ENCODE peak calls at places on chromosomes 12 and 14, in nine cellular contexts. Z is B cell, R is transverse colon, E is glutamatergic neuron, S is cardiac fibroblast, Y is Calu3, M is colonic mucosa, I is AG10803, B is cardiac muscle cell. C is an unnamed sample.

GRCh38 chr12:92955997-92956663 is 27.0 kb upstream of the EEA1 start:
- DNase-seq in I (peak; percentile 78), R (no peak), S (peak; percentile 89), Z (no peak), M (no peak), B (peak; percentile 88), Y (no peak), E (no peak), C (peak; percentile 40)

GRCh38 chr12:116299064-116299463 is 21.6 kb upstream of the MED13L start:
- DNase-seq in Y (no peak), M (no peak), B (no peak), Z (no peak), I (no peak), S (no peak), R (no peak), E (no peak), C (no peak)

GRCh38 chr14:96231731-96232130 is 24.3 kb upstream of the BDKRB1 start:
- DNase-seq in M (no peak), B (no peak), S (no peak), E (peak; percentile 46), Z (no peak), R (no peak), I (no peak), Y (no peak), C (no peak)

GRCh38 chr12:114306646-114307045 is 99.3 kb downstream of the TBX5 start:
- DNase-seq in S (peak; percentile 22), M (no peak), Z (no peak), E (no peak), R (no peak), Y (no peak), I (peak; percentile 90), B (peak; percentile 38), C (peak; percentile 7)

GRCh38 chr14:96598332-96598928 is 96.2 kb downstream of the PAPOLA start:
- DNase-seq in S (no peak), R (no peak), Y (no peak), I (no peak), E (no peak), Z (no peak), B (no peak), M (no peak), C (no peak)

GRCh38 chr12:11765817-11766794 is 116.6 kb downstream of the ETV6 start:
- DNase-seq in E (no peak), B (peak; percentile 94), R (peak; percentile 56), Y (no peak), I (peak; percentile 89), M (no peak), Z (peak; percentile 63), S (peak; percentile 94), C (no peak)

GRCh38 chr14:95664046-95664445 is 22.2 kb upstream of the TCL1B start:
- DNase-seq in I (no peak), E (no peak), Y (no peak), R (no peak), M (no peak), Z (no peak), S (no peak), B (no peak), C (no peak)

GRCh38 chr12:114335607-114336006 is 70.3 kb downstream of the TBX5 start:
- DNase-seq in B (no peak), I (no peak), M (no peak), Y (no peak), R (no peak), S (no peak), E (no peak), Z (no peak), C (no peak)

GRCh38 chr12:117279606-117280005 is 81.8 kb downstream of the NOS1 start:
- DNase-seq in Z (no peak), B (no peak), E (no peak), I (no peak), M (no peak), S (no peak), Y (no peak), R (no peak), C (no peak)

GRCh38 chr14:55071051-55071450 is 19.6 kb downstream of the MAPK1IP1L start:
- DNase-seq in B (no peak), S (no peak), R (no peak), I (no peak), M (no peak), E (no peak), Y (no peak), Z (no peak), C (no peak)

GRCh38 chr12:70619471-70620152 is 17.6 kb downstream of the PTPRB start:
- DNase-seq in I (peak; percentile 7), Y (no peak), R (no peak), Z (no peak), E (no peak), S (no peak), M (no peak), B (no peak), C (no peak)

GRCh38 chr12:51852404-51853137 is 4.1 kb upstream of the FIGNL2 start:
- DNase-seq in Z (no peak), B (no peak), S (no peak), Y (no peak), M (no peak), E (no peak), R (no peak), I (peak; percentile 47), C (peak; percentile 39)

GRCh38 chr14:52044791-52045522 is 23.9 kb downstream of the NID2 start:
- DNase-seq in R (no peak), Y (no peak), M (no peak), S (peak; percentile 88), E (no peak), B (peak; percentile 86), I (peak; percentile 77), Z (no peak), C (peak; percentile 60)

GRCh38 chr12:77060136-77060882 is 5.1 kb downstream of the E2F7 start:
- DNase-seq in S (no peak), E (no peak), R (no peak), B (no peak), Z (peak; percentile 57), Y (no peak), M (no peak), I (no peak), C (no peak)

GRCh38 chr12:15788266-15789214 is 648 bp downstream of the EPS8 start:
- DNase-seq in S (peak; percentile 69), B (peak; percentile 68), M (peak; percentile 68), Z (peak; percentile 48), R (peak; percentile 51), I (peak; percentile 52), Y (peak; percentile 51), E (no peak), C (no peak)

GRCh38 chr12:4566474-4566873 is 4.5 kb downstream of the DYRK4 start:
- DNase-seq in B (no peak), Y (no peak), Z (no peak), M (no peak), R (no peak), S (no peak), I (no peak), E (no peak), C (no peak)

GRCh38 chr12:51961834-51962233 is 10.3 kb downstream of the ACVR1B start:
- DNase-seq in B (no peak), M (peak; percentile 59), Y (peak; percentile 24), I (no peak), E (no peak), Z (no peak), S (no peak), R (peak; percentile 43), C (no peak)

GRCh38 chr14:96246535-96246839 is 9.5 kb upstream of the BDKRB1 start:
- DNase-seq in M (no peak), I (peak; percentile 97), Y (no peak), S (peak; percentile 93), E (no peak), Z (no peak), R (no peak), B (peak; percentile 96), C (peak; percentile 86)

GRCh38 chr14:26531894-26532293 is 65.9 kb downstream of the NOVA1 start:
- DNase-seq in Y (no peak), S (peak; percentile 68), M (no peak), B (peak; percentile 79), Z (no peak), R (no peak), E (no peak), I (peak; percentile 49), C (no peak)
- TF ChIP-seq CTCF in Y (no peak), S (peak; percentile 38), M (no peak), B (peak; percentile 48), Z (no peak), R (no peak), E (no peak), I (peak; percentile 41), C (peak; percentile 20)

GRCh38 chr12:91441996-91442395 is 259.4 kb upstream of the DCN start:
- DNase-seq in S (no peak), Y (no peak), E (no peak), B (no peak), I (no peak), Z (no peak), R (no peak), M (no peak), C (no peak)
- TF ChIP-seq CTCF in S (no peak), Y (no peak), E (no peak), B (no peak), I (no peak), Z (no peak), R (no peak), M (no peak), C (no peak)

DNA sequence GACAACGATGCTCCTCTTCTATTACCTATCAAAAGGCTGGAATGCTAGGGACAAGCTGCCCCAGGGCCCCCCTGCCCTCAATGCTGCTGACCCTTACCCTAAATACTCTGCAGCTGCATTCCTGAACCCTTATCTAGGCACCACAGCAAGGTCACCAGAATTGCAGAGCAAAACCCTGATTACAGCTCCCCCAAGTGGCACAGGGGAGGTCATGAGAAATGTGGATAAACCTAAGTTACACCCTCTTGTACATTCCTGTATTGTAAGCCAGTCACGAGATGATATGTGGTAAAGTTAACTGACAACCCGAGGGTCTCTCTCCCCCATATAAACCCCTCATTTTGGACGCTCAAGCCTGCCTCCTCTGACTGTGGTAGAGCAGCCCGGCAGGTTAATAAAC is 411.8 kb upstream of the STXBP6 start:
- DNase-seq in M (no peak), R (no peak), Z (no peak), S (no peak), Y (no peak), E (no peak), B (no peak), I (no peak), C (no peak)
- TF ChIP-seq CTCF in M (no peak), R (no peak), Z (no peak), S (no peak), Y (no peak), E (no peak), B (no peak), I (no peak), C (no peak)

GRCh38 chr14:101235872-101236221 is 325.4 kb upstream of the DIO3 start:
- DNase-seq in M (no peak), Y (no peak), R (no peak), S (no peak), Z (no peak), I (no peak), B (no peak), E (no peak), C (no peak)

GRCh38 chr14:101234588-101234937 is 326.7 kb upstream of the DIO3 start:
- DNase-seq in S (no peak), E (no peak), R (no peak), M (no peak), Z (no peak), B (no peak), I (no peak), Y (no peak), C (no peak)

GRCh38 chr14:101236496-101237240 is 324.6 kb upstream of the DIO3 start:
- DNase-seq in Y (no peak), S (no peak), M (no peak), R (no peak), E (no peak), B (no peak), Z (no peak), I (no peak), C (no peak)

GRCh38 chr14:101233861-101234587 is 327.3 kb upstream of the DIO3 start:
- DNase-seq in S (no peak), R (no peak), B (no peak), Z (no peak), M (no peak), E (no peak), I (no peak), Y (no peak), C (no peak)

GRCh38 chr14:101235042-101235871 is 326.0 kb upstream of the DIO3 start:
- DNase-seq in Y (peak; percentile 91), R (peak; percentile 65), E (peak; percentile 85), I (peak; percentile 17), B (peak; percentile 56), Z (peak; percentile 57), S (peak; percentile 42), M (peak; percentile 66), C (no peak)
- TF ChIP-seq CTCF in Y (peak; percentile 59), R (peak; percentile 65), E (peak; percentile 81), I (peak; percentile 59), B (peak; percentile 72), Z (peak; percentile 14), S (peak; percentile 57), M (peak; percentile 66), C (peak; percentile 71)